ENCODE peak calls at places on chromosomes 5 and 9, in seven cellular contexts. C is left ventricle myocardium inferior, O is PC-9, B is AG04450, G is IMR-90, S is lower lobe of right lung, N is GM23338. M is an unnamed sample.
A peak's percentile ranks its signal among the peaks of the same experiment; 100 is the strongest.

GRCh38 chr9:77793909-77794308 is 145.8 kb upstream of the GNA14 start:
- DNase-seq in C (no peak), O (peak; percentile 60), B (no peak), G (peak; percentile 7), S (no peak), N (no peak), M (no peak)

GRCh38 chr9:17225407-17225806 is 90.6 kb downstream of the CNTLN start:
- DNase-seq in C (no peak), O (no peak), B (no peak), G (no peak), S (no peak), N (no peak), M (no peak)

GRCh38 chr5:106680330-106680729 is 990.4 kb downstream of the EFNA5 start:
- DNase-seq in C (no peak), O (no peak), B (no peak), G (no peak), S (no peak), N (no peak), M (no peak)

GRCh38 chr5:83026930-83027687 is 50.1 kb downstream of the TMEM167A start:
- DNase-seq in C (no peak), O (no peak), B (no peak), G (peak; percentile 5), S (no peak), N (peak; percentile 80), M (no peak)

GRCh38 chr5:139147743-139148079 is 50.5 kb downstream of the SIL1 start:
- DNase-seq in C (peak; percentile 59), O (no peak), B (no peak), G (peak; percentile 54), S (peak; percentile 61), N (no peak), M (no peak)

GRCh38 chr5:179219661-179220620 is 125.3 kb downstream of the ADAMTS2 start:
- DNase-seq in C (no peak), O (no peak), B (no peak), G (no peak), S (peak; percentile 42), N (no peak), M (no peak)

GRCh38 chr9:16753256-16753655 is 117.2 kb downstream of the BNC2 start:
- DNase-seq in C (no peak), O (no peak), B (no peak), G (no peak), S (no peak), N (no peak), M (no peak)

GRCh38 chr5:174329738-174330137 is 284.2 kb downstream of the NSG2 start:
- DNase-seq in C (no peak), O (no peak), B (peak; percentile 45), G (peak; percentile 49), S (no peak), N (no peak), M (no peak)

GRCh38 chr9:128482186-128482585 is 22.3 kb upstream of the GLE1 start:
- DNase-seq in C (no peak), O (no peak), B (no peak), G (no peak), S (no peak), N (no peak), M (no peak)

GRCh38 chr9:137465000-137465769 is 6.1 kb upstream of the NSMF start:
- DNase-seq in C (no peak), O (no peak), B (no peak), G (no peak), S (peak; percentile 41), N (no peak), M (no peak)

GRCh38 chr5:164148292-164148691 is 642.9 kb downstream of the MAT2B start:
- DNase-seq in C (no peak), O (no peak), B (no peak), G (no peak), S (no peak), N (peak; percentile 67), M (no peak)

GRCh38 chr9:113929634-113930092 is 53.6 kb downstream of the ZNF618 start:
- DNase-seq in C (no peak), O (no peak), B (no peak), G (peak; percentile 87), S (no peak), N (no peak), M (no peak)

GRCh38 chr9:114098660-114099522 is at the start of gene KIF12:
- DNase-seq in C (no peak), O (no peak), B (no peak), G (no peak), S (peak; percentile 68), N (peak; percentile 94), M (peak; percentile 88)

GRCh38 chr9:18238254-18238653 is 235.7 kb upstream of the ADAMTSL1 start:
- DNase-seq in C (no peak), O (peak; percentile 56), B (peak; percentile 8), G (peak; percentile 71), S (no peak), N (no peak), M (no peak)

GRCh38 chr9:97846347-97846746 is 6.7 kb upstream of the FOXE1 start:
- DNase-seq in C (no peak), O (no peak), B (no peak), G (no peak), S (no peak), N (peak; percentile 8), M (no peak)

GRCh38 chr9:93684806-93685553 is 108.6 kb downstream of the PHF2 start:
- DNase-seq in C (no peak), O (no peak), B (no peak), G (peak; percentile 24), S (no peak), N (peak; percentile 51), M (peak; percentile 27)

DNA sequence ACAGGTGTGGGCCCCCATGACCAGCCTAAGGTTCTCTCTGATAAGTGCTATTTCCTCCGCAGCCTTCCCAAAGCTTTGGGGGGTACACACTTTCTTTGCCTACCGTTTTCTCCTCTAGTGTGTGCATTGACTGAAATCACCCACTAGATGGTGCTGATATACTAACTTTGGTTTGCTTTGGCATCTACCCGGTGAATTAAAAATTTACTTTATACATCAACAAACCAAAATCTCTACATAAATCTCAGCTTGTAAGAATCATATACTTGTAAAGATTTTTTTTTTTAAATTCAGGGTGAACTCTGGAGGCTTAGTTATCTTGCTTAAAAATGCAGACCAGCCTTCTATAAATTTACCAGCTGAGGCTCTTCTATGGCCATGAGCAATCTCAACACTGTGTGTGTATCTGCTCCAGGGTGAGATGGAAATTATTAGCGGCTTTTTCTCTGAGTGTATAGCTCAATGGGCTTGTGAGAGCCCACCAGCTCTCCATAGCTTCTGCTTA is 475.7 kb upstream of the TNC start:
- DNase-seq in C (no peak), O (no peak), B (no peak), G (peak; percentile 78), S (no peak), N (peak; percentile 79), M (no peak)
- H3K27ac ChIP-seq in C (no peak overlapping the region), O (no peak overlapping the region), B (peak overlapping the region; percentile 42), G (peak overlapping the region; percentile 86), S (no peak overlapping the region), N (no peak overlapping the region), M (no peak overlapping the region)

GRCh38 chr5:55584398-55585265 is 49.9 kb upstream of the PLPP1 start:
- DNase-seq in C (no peak), O (no peak), B (no peak), G (no peak), S (no peak), N (no peak), M (no peak)
- H3K4me3 ChIP-seq in C (no peak overlapping the region), O (no peak overlapping the region), B (no peak overlapping the region), G (no peak overlapping the region), S (no peak overlapping the region), N (no peak overlapping the region), M (no peak overlapping the region)

GRCh38 chr9:127085186-127085585 is 37.2 kb downstream of the ANGPTL2 start:
- DNase-seq in C (no peak), O (no peak), B (no peak), G (no peak), S (no peak), N (no peak), M (peak; percentile 14)

GRCh38 chr9:127083133-127083532 is 39.3 kb downstream of the ANGPTL2 start:
- DNase-seq in C (no peak), O (no peak), B (no peak), G (no peak), S (no peak), N (no peak), M (peak; percentile 30)

GRCh38 chr9:127084071-127085039 is 38.1 kb downstream of the ANGPTL2 start:
- DNase-seq in C (no peak), O (no peak), B (no peak), G (no peak), S (no peak), N (no peak), M (no peak)

GRCh38 chr9:127081250-127082185 is 40.9 kb downstream of the ANGPTL2 start:
- DNase-seq in C (no peak), O (no peak), B (no peak), G (no peak), S (no peak), N (no peak), M (peak; percentile 14)

DNA sequence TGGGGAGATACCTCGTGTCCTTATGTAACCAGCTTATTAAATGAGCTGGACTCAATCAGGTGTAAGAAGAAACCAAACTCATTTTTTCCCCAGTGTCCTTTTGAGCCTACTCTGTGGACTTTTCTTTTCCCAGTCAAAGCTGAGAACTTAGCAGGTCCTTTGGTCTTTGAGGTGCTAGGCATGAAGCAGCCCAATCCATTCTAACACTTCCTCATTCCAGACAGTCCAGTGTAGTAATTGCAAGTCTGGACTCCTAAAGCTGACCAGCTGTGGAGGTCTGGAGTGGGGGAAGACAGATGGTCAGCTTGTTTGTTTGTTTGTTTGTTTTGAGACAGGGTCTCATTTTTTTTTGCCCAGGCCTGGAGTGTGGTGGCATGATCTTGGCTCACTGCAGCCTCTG is 38.8 kb downstream of the ANGPTL2 start:
- DNase-seq in C (no peak), O (peak; percentile 68), B (no peak), G (peak; percentile 13), S (no peak), N (no peak), M (no peak)
- TF ChIP-seq CTCF in C (no peak), O (no peak), B (no peak), G (no peak), S (no peak), N (no peak), M (no peak)

GRCh38 chr9:76562511-76562911 is 103.5 kb downstream of the GCNT1 start:
- DNase-seq in C (no peak), O (peak; percentile 50), B (no peak), G (peak; percentile 59), S (no peak), N (no peak), M (no peak)

GRCh38 chr9:76559283-76559682 is 100.3 kb downstream of the GCNT1 start:
- DNase-seq in C (no peak), O (no peak), B (no peak), G (no peak), S (no peak), N (no peak), M (no peak)

GRCh38 chr9:76560481-76560891 is 101.5 kb downstream of the GCNT1 start:
- DNase-seq in C (no peak), O (no peak), B (no peak), G (peak; percentile 75), S (no peak), N (no peak), M (no peak)

GRCh38 chr9:76564300-76564699 is 105.3 kb downstream of the GCNT1 start:
- DNase-seq in C (no peak), O (no peak), B (no peak), G (peak; percentile 47), S (no peak), N (no peak), M (no peak)

DNA sequence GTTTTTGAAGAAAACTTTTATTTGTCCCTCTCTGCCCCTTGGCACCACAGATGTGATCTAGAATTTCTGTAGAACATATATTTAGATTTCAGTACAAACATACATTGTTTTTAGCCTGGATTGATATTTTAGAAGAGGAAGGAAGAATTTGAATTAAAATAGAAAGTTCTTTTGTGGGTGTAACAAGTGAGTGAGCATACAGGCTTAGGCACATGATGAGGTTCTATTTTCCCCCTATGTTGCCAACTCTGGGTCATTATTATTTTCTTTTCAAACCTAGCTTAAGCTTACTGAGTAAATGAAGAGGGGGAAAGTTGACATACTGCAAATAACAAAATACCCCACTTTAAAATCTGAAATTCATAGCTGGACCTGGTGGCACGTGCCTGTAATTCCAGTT is 102.9 kb downstream of the GCNT1 start:
- DNase-seq in C (no peak), O (no peak), B (no peak), G (no peak), S (no peak), N (no peak), M (no peak)
- H3K27ac ChIP-seq in C (no peak overlapping the region), O (no peak overlapping the region), B (no peak overlapping the region), G (no peak overlapping the region), S (peak overlapping the region; percentile 1), N (no peak overlapping the region), M (no peak overlapping the region)

M was measured in Peyer's patch.